ENCODE peak calls at places on chromosome 21, in four cellular contexts. P, O, J and A are unnamed samples.

GRCh38 chr21:41620982-41621381 is 113.0 kb upstream of the TMPRSS2 start:
- DNase-seq in P (no peak), J (no peak), O (no peak), A (no peak)

GRCh38 chr21:39020751-39021474 is 162.3 kb downstream of the PSMG1 start:
- DNase-seq in P (no peak), O (peak), J (no peak), A (no peak)

GRCh38 chr21:29351691-29352090 is 53.0 kb downstream of the BACH1 start:
- DNase-seq in J (no peak), O (peak), P (no peak), A (no peak)

GRCh38 chr21:36923270-36923669 is 43.2 kb downstream of the HLCS start:
- DNase-seq in O (no peak), J (no peak), P (no peak), A (no peak)

GRCh38 chr21:44890338-44890931 is 16.9 kb upstream of the PTTG1IP start:
- DNase-seq in P (no peak), O (no peak), J (no peak), A (no peak)

GRCh38 chr21:44682580-44683151 is 703 bp upstream of the KRTAP12-1 start:
- DNase-seq in J (no peak), O (no peak), P (no peak), A (no peak)

GRCh38 chr21:43273016-43273707 is 104.4 kb downstream of the CRYAA start:
- DNase-seq in J (no peak), O (no peak), P (no peak), A (no peak)

GRCh38 chr21:41634858-41635257 is 126.9 kb upstream of the TMPRSS2 start:
- DNase-seq in O (peak), P (no peak), J (no peak), A (no peak)

GRCh38 chr21:45894107-45894810 is 87.3 kb upstream of the COL6A1 start:
- DNase-seq in O (no peak), J (no peak), P (no peak), A (no peak)

GRCh38 chr21:16117331-16117730 is 387.5 kb downstream of the USP25 start:
- DNase-seq in P (no peak), O (no peak), J (no peak), A (no peak)

GRCh38 chr21:42537106-42537742 is 23.6 kb downstream of the SLC37A1 start:
- DNase-seq in J (no peak), O (no peak), P (no peak), A (peak)

GRCh38 chr21:25080706-25081495 is 526.4 kb downstream of the MRPL39 start:
- DNase-seq in O (no peak), J (no peak), P (no peak), A (no peak)

GRCh38 chr21:27831821-27832569 is 865.1 kb upstream of the ADAMTS5 start:
- DNase-seq in J (no peak), O (peak), P (no peak), A (no peak)

GRCh38 chr21:16040601-16041000 is 310.8 kb downstream of the USP25 start:
- DNase-seq in O (no peak), J (no peak), P (no peak), A (no peak)

GRCh38 chr21:39082656-39083376 is 100.4 kb downstream of the PSMG1 start:
- DNase-seq in P (no peak), J (no peak), O (no peak), A (peak)

GRCh38 chr21:46498335-46499050 is 39.8 kb downstream of the DIP2A start:
- DNase-seq in P (no peak), J (no peak), O (no peak), A (no peak)

GRCh38 chr21:33383056-33383888 is 19.9 kb upstream of the IFNGR2 start:
- DNase-seq in J (peak), P (peak), O (peak), A (no peak)

GRCh38 chr21:46667191-46667734 is 31.8 kb downstream of the PRMT2 start:
- DNase-seq in P (no peak), O (peak), J (no peak), A (peak)

GRCh38 chr21:38333290-38334272 is 76.8 kb downstream of the KCNJ15 start:
- DNase-seq in J (no peak), P (no peak), O (no peak), A (no peak)

GRCh38 chr21:19076031-19076430 is 672.4 kb upstream of the TMPRSS15 start:
- DNase-seq in O (no peak), P (no peak), J (no peak), A (no peak)

GRCh38 chr21:33155457-33155856 is 74.3 kb upstream of the IFNAR2 start:
- DNase-seq in O (no peak), P (no peak), J (no peak), A (no peak)

GRCh38 chr21:14683021-14683420 is 136.9 kb upstream of the SAMSN1 start:
- DNase-seq in P (no peak), O (no peak), J (no peak), A (no peak)

GRCh38 chr21:29187939-29188338 is 57.5 kb downstream of the MAP3K7CL start:
- DNase-seq in J (no peak), P (no peak), O (no peak), A (no peak)

GRCh38 chr21:42440187-42440792 is 36.6 kb downstream of the UBASH3A start:
- DNase-seq in O (no peak), P (no peak), J (no peak), A (no peak)

GRCh38 chr21:41065539-41065938 is 102.4 kb upstream of the BACE2 start:
- DNase-seq in J (no peak), O (no peak), P (no peak), A (no peak)

GRCh38 chr21:22575165-22575584 is 1577.0 kb downstream of the NCAM2 start:
- DNase-seq in P (no peak), J (no peak), O (no peak), A (peak)

GRCh38 chr21:41207401-41208388 is 39.7 kb downstream of the BACE2 start:
- DNase-seq in J (no peak), P (no peak), O (no peak), A (no peak)

GRCh38 chr21:35050348-35051286 is 1.5 kb upstream of the RUNX1 start:
- DNase-seq in O (no peak), J (no peak), P (no peak), A (no peak)

GRCh38 chr21:44300262-44300959 is 558 bp downstream of the PFKL start:
- DNase-seq in J (peak), P (peak), O (peak), A (peak)

GRCh38 chr21:15018382-15018781 is 46.4 kb downstream of the NRIP1 start:
- DNase-seq in J (no peak), P (no peak), O (no peak), A (no peak)

GRCh38 chr21:43902441-43902840 is 37.4 kb downstream of the AGPAT3 start:
- DNase-seq in P (no peak), O (no peak), J (no peak), A (no peak)

GRCh38 chr21:39696620-39697019 is 48.4 kb upstream of the IGSF5 start:
- DNase-seq in P (no peak), O (no peak), J (no peak), A (no peak)

GRCh38 chr21:44920694-44921604 is at the start of gene ITGB2:
- DNase-seq in O (no peak), P (peak), J (peak), A (no peak)

GRCh38 chr21:34348890-34349519 is 14.8 kb upstream of the KCNE2 start:
- DNase-seq in P (no peak), O (no peak), J (no peak), A (no peak)